ENCODE peak calls at places on chromosomes 16 and 17, in five cellular contexts. W, V, H, E and X are unnamed samples.
A peak's percentile ranks its signal among the peaks of the same experiment; 100 is the strongest.

GRCh38 chr16:67541391-67542263 is 13.0 kb downstream of the RIPOR1 start:
- DNase-seq in W (peak; percentile 58), V (no peak), H (no peak), E (peak; percentile 47), X (no peak)

GRCh38 chr17:76597156-76598003 is 11.7 kb upstream of the ST6GALNAC2 start:
- DNase-seq in W (no peak), V (peak; percentile 92), H (no peak), E (peak; percentile 100), X (peak; percentile 35)

GRCh38 chr17:6639651-6640535 is 618 bp downstream of the KIAA0753 start:
- DNase-seq in W (peak; percentile 9), V (peak; percentile 51), H (peak; percentile 69), E (no peak), X (no peak)

GRCh38 chr17:72717676-72718075 is 374.8 kb downstream of the SLC39A11 start:
- DNase-seq in W (no peak), V (no peak), H (no peak), E (no peak), X (no peak)

GRCh38 chr17:43908111-43908721 is 880 bp upstream of the MPP2 start:
- DNase-seq in W (peak; percentile 65), V (peak; percentile 11), H (peak; percentile 90), E (peak; percentile 47), X (peak; percentile 77)

GRCh38 chr16:30741461-30741914 is 6.7 kb upstream of the PHKG2 start:
- DNase-seq in W (peak; percentile 84), V (no peak), H (peak; percentile 78), E (peak; percentile 100), X (no peak)

GRCh38 chr17:68289473-68289872 is 1.5 kb downstream of the SLC16A6 start:
- DNase-seq in W (no peak), V (no peak), H (no peak), E (peak; percentile 71), X (no peak)

GRCh38 chr17:45046536-45047125 is 4.8 kb downstream of the DCAKD start:
- DNase-seq in W (no peak), V (no peak), H (no peak), E (peak; percentile 87), X (no peak)

GRCh38 chr16:59591480-59591879 is 857.4 kb upstream of the GOT2 start:
- DNase-seq in W (peak; percentile 6), V (no peak), H (peak; percentile 35), E (no peak), X (no peak)

GRCh38 chr16:15592324-15592723 is 50.6 kb downstream of the MARF1 start:
- DNase-seq in W (no peak), V (no peak), H (no peak), E (peak; percentile 81), X (no peak)

GRCh38 chr16:11576427-11577289 is 10.1 kb downstream of the LITAF start:
- DNase-seq in W (no peak), V (no peak), H (no peak), E (peak; percentile 80), X (no peak)

GRCh38 chr17:80884811-80885210 is 106.8 kb upstream of the CHMP6 start:
- DNase-seq in W (no peak), V (no peak), H (no peak), E (no peak), X (no peak)